ENCODE peak calls at places on chromosomes 2 and 18, in six cellular contexts. H, F, M, C, U and R are unnamed samples.

GRCh38 chr2:180663016-180663471 is 317.4 kb upstream of the UBE2E3 start:
- DNase-seq in F (no peak), M (no peak), U (no peak), C (no peak), H (no peak), R (no peak)

GRCh38 chr2:61145990-61146389 is 16.0 kb upstream of the C2orf74 start:
- DNase-seq in C (no peak), F (no peak), U (no peak), H (no peak), M (no peak), R (no peak)

GRCh38 chr2:238925816-238926215 is 77.9 kb downstream of the TWIST2 start:
- DNase-seq in F (no peak), M (no peak), C (no peak), U (no peak), H (no peak), R (no peak)

GRCh38 chr2:25374827-25375226 is 33.1 kb upstream of the DNMT3A start:
- DNase-seq in C (no peak), F (no peak), H (no peak), M (no peak), U (no peak), R (no peak)

GRCh38 chr18:55547705-55548056 is 40.3 kb downstream of the TCF4 start:
- DNase-seq in C (no peak), F (no peak), H (no peak), U (no peak), M (no peak), R (no peak)

GRCh38 chr2:195018462-195018861 is 638.6 kb upstream of the SLC39A10 start:
- DNase-seq in F (no peak), C (no peak), M (peak), H (peak), U (no peak), R (no peak)

GRCh38 chr2:211367252-211367651 is 810.9 kb downstream of the CPS1 start:
- DNase-seq in H (no peak), F (no peak), M (no peak), U (no peak), C (no peak), R (no peak)

GRCh38 chr2:233598952-233599351 is 18.5 kb upstream of the UGT1A8 start:
- DNase-seq in C (no peak), F (no peak), H (no peak), M (no peak), U (no peak), R (no peak)

GRCh38 chr2:132416080-132416911 is at the start of gene GPR39:
- DNase-seq in M (peak), U (peak), H (peak), F (peak), C (peak), R (peak)

GRCh38 chr2:17539596-17539992 is 902 bp upstream of the VSNL1 start:
- DNase-seq in M (peak), F (no peak), U (peak), C (no peak), H (no peak), R (peak)

GRCh38 chr2:95060446-95061118 is 35.1 kb downstream of the MAL start:
- DNase-seq in F (no peak), U (no peak), H (no peak), C (no peak), M (no peak), R (no peak)

GRCh38 chr2:204673877-204674276 is 128.6 kb downstream of the PARD3B start:
- DNase-seq in C (no peak), M (peak), U (no peak), H (peak), F (no peak), R (no peak)

GRCh38 chr2:5839563-5839962 is 147.4 kb downstream of the SOX11 start:
- DNase-seq in H (no peak), C (peak), M (no peak), F (no peak), U (no peak), R (no peak)

GRCh38 chr2:150312271-150312670 is 175.2 kb downstream of the RND3 start:
- DNase-seq in H (no peak), U (no peak), C (no peak), M (no peak), F (no peak), R (no peak)

GRCh38 chr2:181742908-181743722 is 62.8 kb upstream of the NEUROD1 start:
- DNase-seq in H (peak), C (peak), F (no peak), M (peak), U (peak), R (peak)

DNA sequence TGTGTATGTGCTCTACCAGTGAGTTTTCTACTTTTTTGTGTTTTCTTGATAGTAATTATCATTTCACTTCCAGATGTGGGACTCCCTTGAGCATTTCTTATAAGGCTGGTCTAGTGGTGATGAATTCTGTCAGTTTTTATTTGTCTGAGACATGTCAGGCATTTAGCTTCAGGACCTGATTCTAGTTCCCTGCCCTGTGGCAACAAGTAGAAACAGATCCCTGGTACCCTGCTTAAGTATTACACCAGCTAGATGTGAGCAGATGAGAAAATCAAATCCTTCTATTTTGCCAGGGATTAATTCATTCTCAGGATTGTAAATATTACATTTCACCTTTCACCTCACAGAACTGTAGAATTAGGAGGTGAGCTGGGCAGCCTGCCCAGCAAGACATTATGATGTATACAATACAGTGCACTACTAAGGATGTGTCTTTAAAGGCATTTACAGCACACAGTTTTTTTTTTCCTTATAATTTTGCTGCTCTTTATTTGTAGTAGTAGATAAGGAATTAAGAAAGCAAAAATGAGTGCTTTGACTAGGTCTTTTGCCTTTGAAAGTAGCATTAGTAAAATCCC is 35.1 kb downstream of the GALM start:
- DNase-seq in U (no peak), F (no peak), H (peak), M (no peak), C (no peak), R (no peak)
- H3K4me3 ChIP-seq in U (no peak), F (no peak), H (no peak), M (no peak), C (no peak), R (no peak)

GRCh38 chr2:72576861-72577260 is 249.0 kb downstream of the EXOC6B start:
- DNase-seq in M (no peak), H (peak), F (no peak), C (no peak), U (peak), R (no peak)

GRCh38 chr2:72574886-72575285 is 250.9 kb downstream of the EXOC6B start:
- DNase-seq in C (no peak), H (no peak), U (peak), M (no peak), F (no peak), R (no peak)

GRCh38 chr2:72573232-72573631 is 252.6 kb downstream of the EXOC6B start:
- DNase-seq in C (no peak), H (no peak), U (peak), M (peak), F (no peak), R (peak)

GRCh38 chr2:72579595-72580180 is 246.1 kb downstream of the EXOC6B start:
- DNase-seq in C (peak), F (no peak), H (peak), U (peak), M (peak), R (peak)

GRCh38 chr2:72576459-72576858 is 249.4 kb downstream of the EXOC6B start:
- DNase-seq in U (no peak), F (no peak), H (no peak), C (no peak), M (no peak), R (no peak)
- H3K23ac ChIP-seq in U (no peak), F (no peak), H (peak), C (no peak), M (no peak), R (no peak)

GRCh38 chr2:71880287-71880686 is 267.4 kb downstream of the CYP26B1 start:
- DNase-seq in C (no peak), H (no peak), F (no peak), U (no peak), M (no peak), R (no peak)

GRCh38 chr2:71882949-71883472 is 264.7 kb downstream of the CYP26B1 start:
- DNase-seq in H (peak), C (no peak), F (no peak), M (peak), U (peak), R (peak)

GRCh38 chr2:71882236-71882946 is 265.3 kb downstream of the CYP26B1 start:
- DNase-seq in U (no peak), H (no peak), F (no peak), M (no peak), C (no peak), R (no peak)

GRCh38 chr2:71879509-71880184 is 268.0 kb downstream of the CYP26B1 start:
- DNase-seq in U (no peak), H (no peak), F (no peak), M (no peak), C (no peak), R (no peak)

GRCh38 chr2:71880846-71881610 is 266.6 kb downstream of the CYP26B1 start:
- DNase-seq in U (peak), H (peak), C (no peak), M (peak), F (no peak), R (no peak)
- H3K4me3 ChIP-seq in U (no peak), H (no peak), C (no peak), M (no peak), F (no peak), R (no peak)

GRCh38 chr18:79788096-79789085 is 9.3 kb upstream of the KCNG2 start:
- DNase-seq in M (no peak), U (no peak), H (no peak), C (no peak), F (no peak), R (no peak)

GRCh38 chr18:79789901-79790885 is 7.5 kb upstream of the KCNG2 start:
- DNase-seq in M (no peak), H (no peak), F (no peak), U (no peak), C (no peak), R (no peak)

GRCh38 chr18:79787527-79788095 is 10.1 kb upstream of the KCNG2 start:
- DNase-seq in F (no peak), H (no peak), U (no peak), M (no peak), C (no peak), R (no peak)

GRCh38 chr18:79791141-79791972 is 6.4 kb upstream of the KCNG2 start:
- DNase-seq in C (no peak), M (peak), F (no peak), H (peak), U (peak), R (no peak)

DNA sequence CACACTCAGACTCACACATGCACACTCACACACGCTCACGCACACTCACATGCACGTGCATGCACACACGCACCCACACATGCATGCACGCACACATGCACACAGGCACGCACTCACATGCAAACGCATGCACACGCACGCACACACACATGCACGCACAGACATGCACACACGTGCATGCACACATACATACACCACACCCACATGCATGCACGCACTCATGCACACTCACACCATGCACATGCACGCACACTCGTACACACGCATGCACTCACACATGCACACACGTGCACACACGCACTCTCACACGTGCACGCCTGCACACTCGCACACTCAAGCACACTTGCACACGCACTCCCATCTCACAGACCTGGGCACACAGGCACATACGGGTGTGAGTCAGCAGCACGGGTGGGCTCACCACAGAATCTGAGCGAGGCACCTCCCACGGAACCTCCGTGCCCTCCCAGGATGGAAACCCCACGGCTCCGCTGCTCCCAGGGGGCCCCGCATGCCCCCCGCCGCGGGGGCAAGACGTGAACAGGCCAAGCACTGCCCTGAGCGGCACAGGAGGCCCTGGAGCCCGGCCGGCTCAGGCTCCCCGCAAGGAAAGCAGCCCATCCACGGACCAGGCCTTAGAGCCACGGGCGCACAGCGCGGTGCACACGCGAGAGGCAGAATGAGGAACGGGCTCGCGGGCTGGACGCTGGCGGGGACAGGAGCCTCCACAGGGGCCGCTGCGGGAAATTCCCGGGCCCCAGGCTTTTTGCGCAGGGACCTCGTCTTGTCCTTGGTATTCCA is 8.4 kb upstream of the KCNG2 start:
- DNase-seq in M (no peak), H (no peak), C (no peak), F (no peak), U (no peak), R (no peak)
- H3K23ac ChIP-seq in M (no peak), H (no peak), C (peak), F (no peak), U (peak), R (no peak)

GRCh38 chr2:63735931-63736820 is 105.5 kb upstream of the UGP2 start:
- DNase-seq in C (no peak), M (peak), U (peak), F (no peak), H (peak), R (no peak)

GRCh38 chr2:63734510-63734909 is 107.2 kb upstream of the UGP2 start:
- DNase-seq in H (peak), U (no peak), C (no peak), M (peak), F (no peak), R (no peak)

GRCh38 chr2:63738019-63738418 is 103.7 kb upstream of the UGP2 start:
- DNase-seq in C (no peak), U (no peak), F (no peak), H (peak), M (no peak), R (no peak)

GRCh38 chr2:63735263-63735662 is 106.4 kb upstream of the UGP2 start:
- DNase-seq in H (peak), M (peak), U (no peak), F (no peak), C (no peak), R (no peak)

GRCh38 chr2:63737085-63737701 is 104.5 kb upstream of the UGP2 start:
- DNase-seq in C (no peak), U (peak), F (no peak), H (no peak), M (no peak), R (no peak)
- H3K4me3 ChIP-seq in C (no peak), U (no peak), F (no peak), H (no peak), M (no peak), R (no peak)

GRCh38 chr2:167929461-167929860 is 317.9 kb downstream of the STK39 start:
- DNase-seq in C (no peak), F (no peak), H (no peak), M (no peak), U (no peak), R (no peak)
- H3K23ac ChIP-seq in C (no peak), F (no peak), H (no peak), M (no peak), U (no peak), R (no peak)

GRCh38 chr2:54903736-54904554 is 146.3 kb downstream of the RTN4 start:
- DNase-seq in M (peak), H (peak), U (peak), F (peak), C (no peak), R (peak)
- H3K4me3 ChIP-seq in M (no peak), H (no peak), U (no peak), F (no peak), C (no peak), R (no peak)

GRCh38 chr18:8242306-8242705 is 366.9 kb upstream of the RAB12 start:
- DNase-seq in H (no peak), M (no peak), U (no peak), C (no peak), F (no peak), R (no peak)
- H3K23ac ChIP-seq in H (no peak), M (no peak), U (no peak), C (no peak), F (no peak), R (no peak)